ENCODE peak calls at places on chromosomes 13 and 19, in four cellular contexts. G, D, J and U are unnamed samples.

GRCh38 chr19:4523306-4524110 is 5.2 kb upstream of the PLIN4 start:
- DNase-seq in G (peak), D (peak), J (peak), U (peak)

GRCh38 chr13:65460136-65460535 is 1770.0 kb downstream of the PCDH9 start:
- DNase-seq in G (no peak), D (no peak), J (peak), U (no peak)

GRCh38 chr19:53868892-53869804 is 1.5 kb downstream of the MYADM start:
- DNase-seq in G (peak), D (peak), J (peak), U (peak)

GRCh38 chr13:107767119-107767518 is 448.2 kb downstream of the LIG4 start:
- DNase-seq in G (no peak), D (no peak), J (no peak), U (no peak)

GRCh38 chr19:5138606-5139594 is 170.0 kb downstream of the KDM4B start:
- DNase-seq in G (no peak), D (no peak), J (peak), U (peak)

GRCh38 chr13:40060318-40061007 is 405.0 kb downstream of the COG6 start:
- DNase-seq in G (no peak), D (peak), J (peak), U (peak)

GRCh38 chr13:75704942-75705320 is 68.8 kb downstream of the LMO7 start:
- DNase-seq in G (no peak), D (no peak), J (no peak), U (peak)

GRCh38 chr19:12983091-12983490 is 12.2 kb upstream of the NFIX start:
- DNase-seq in G (no peak), D (no peak), J (no peak), U (no peak)

GRCh38 chr19:7925171-7925837 is 631 bp downstream of the CTXN1 start:
- DNase-seq in G (peak), D (no peak), J (peak), U (peak)

GRCh38 chr19:44988896-44989563 is 12.2 kb upstream of the RELB start:
- DNase-seq in G (peak), D (peak), J (peak), U (peak)

GRCh38 chr13:59906413-59907027 is 257.2 kb downstream of the DIAPH3 start:
- DNase-seq in G (peak), D (no peak), J (peak), U (peak)

GRCh38 chr13:40982772-40983171 is 36.3 kb downstream of the ELF1 start:
- DNase-seq in G (no peak), D (peak), J (peak), U (peak)

GRCh38 chr13:35855531-35856019 is 275.6 kb downstream of the DCLK1 start:
- DNase-seq in G (peak), D (peak), J (no peak), U (no peak)

GRCh38 chr13:43087960-43088580 is 64.7 kb downstream of the DNAJC15 start:
- DNase-seq in G (no peak), D (no peak), J (peak), U (peak)

GRCh38 chr13:44576396-44577235 is 486 bp upstream of the TSC22D1 start:
- DNase-seq in G (no peak), D (no peak), J (no peak), U (no peak)

GRCh38 chr19:13270514-13271105 is 120.4 kb downstream of the IER2 start:
- DNase-seq in G (no peak), D (no peak), J (no peak), U (no peak)

GRCh38 chr19:18443831-18444230 is 5.9 kb upstream of the ISYNA1 start:
- DNase-seq in G (no peak), D (no peak), J (no peak), U (no peak)

GRCh38 chr13:99376924-99377323 is 69.7 kb upstream of the GPR183 start:
- DNase-seq in G (no peak), D (no peak), J (no peak), U (no peak)

GRCh38 chr13:26721251-26721939 is 39.2 kb downstream of the GPR12 start:
- DNase-seq in G (no peak), D (no peak), J (no peak), U (no peak)

GRCh38 chr19:46727036-46727501 is 10.2 kb upstream of the PRKD2 start:
- DNase-seq in G (no peak), D (no peak), J (no peak), U (no peak)

GRCh38 chr13:48564046-48564445 is 31.2 kb upstream of the RCBTB2 start:
- DNase-seq in G (no peak), D (no peak), J (peak), U (peak)

GRCh38 chr13:41658057-41658642 is 200.8 kb downstream of the RGCC start:
- DNase-seq in G (no peak), D (no peak), J (peak), U (peak)

GRCh38 chr19:1933245-1933644 is 7.7 kb upstream of the CSNK1G2 start:
- DNase-seq in G (no peak), D (no peak), J (no peak), U (no peak)

GRCh38 chr13:23849670-23850069 is 39.5 kb downstream of the MIPEP start:
- DNase-seq in G (no peak), D (no peak), J (no peak), U (no peak)

GRCh38 chr19:16325671-16326400 is 1.2 kb downstream of the KLF2 start:
- DNase-seq in G (no peak), D (no peak), J (no peak), U (peak)